ENCODE peak calls at places on chromosome 22, in nine cellular contexts. One of them, this sample, is unnamed.

GRCh38 chr22:39474351-39474991 is 17.7 kb downstream of the MGAT3 start:
- DNase-seq in H1: peak
- DNase-seq in head of caudate nucleus: no peak
- DNase-seq in cardiac fibroblast: no peak
- DNase-seq in HFF-Myc: no peak
- DNase-seq in effector memory CD4-positive, alpha-beta T cell: no peak
- DNase-seq in stimulated activated CD4-positive, alpha-beta T cell treated with anti-CD3 and anti-CD28 coated beads, Interleukin-12 subunit alpha, Interleukin-12 subunit beta, amount 100 ng/mL, for 24 hours: no peak
- DNase-seq in NCI-H1105 treated with DMSO at 0.1 percent for 48 hours: no peak
- DNase-seq in astrocyte of the cerebellum: no peak
- DNase-seq in this sample: no peak

GRCh38 chr22:46093796-46094195 is 56.5 kb upstream of the PPARA start:
- DNase-seq in stimulated activated CD4-positive, alpha-beta T cell treated with anti-CD3 and anti-CD28 coated beads, Interleukin-12 subunit alpha, Interleukin-12 subunit beta, amount 100 ng/mL, for 24 hours: no peak
- DNase-seq in H1: no peak
- DNase-seq in head of caudate nucleus: no peak
- DNase-seq in NCI-H1105 treated with DMSO at 0.1 percent for 48 hours: no peak
- DNase-seq in effector memory CD4-positive, alpha-beta T cell: no peak
- DNase-seq in cardiac fibroblast: no peak
- DNase-seq in HFF-Myc: no peak
- DNase-seq in astrocyte of the cerebellum: no peak
- DNase-seq in this sample: no peak

GRCh38 chr22:26610983-26611382 is 6.8 kb downstream of the CRYBB1 start:
- DNase-seq in head of caudate nucleus: no peak
- DNase-seq in stimulated activated CD4-positive, alpha-beta T cell treated with anti-CD3 and anti-CD28 coated beads, Interleukin-12 subunit alpha, Interleukin-12 subunit beta, amount 100 ng/mL, for 24 hours: no peak
- DNase-seq in astrocyte of the cerebellum: no peak
- DNase-seq in HFF-Myc: no peak
- DNase-seq in effector memory CD4-positive, alpha-beta T cell: no peak
- DNase-seq in H1: no peak
- DNase-seq in NCI-H1105 treated with DMSO at 0.1 percent for 48 hours: no peak
- DNase-seq in cardiac fibroblast: no peak
- DNase-seq in this sample: no peak

GRCh38 chr22:46064966-46065666 is 85.2 kb upstream of the PPARA start:
- DNase-seq in astrocyte of the cerebellum: no peak
- DNase-seq in H1: no peak
- DNase-seq in head of caudate nucleus: no peak
- DNase-seq in cardiac fibroblast: no peak
- DNase-seq in stimulated activated CD4-positive, alpha-beta T cell treated with anti-CD3 and anti-CD28 coated beads, Interleukin-12 subunit alpha, Interleukin-12 subunit beta, amount 100 ng/mL, for 24 hours: no peak
- DNase-seq in effector memory CD4-positive, alpha-beta T cell: no peak
- DNase-seq in HFF-Myc: no peak
- DNase-seq in NCI-H1105 treated with DMSO at 0.1 percent for 48 hours: peak
- DNase-seq in this sample: no peak

GRCh38 chr22:30026751-30027150 is 53.5 kb upstream of the HORMAD2 start:
- DNase-seq in head of caudate nucleus: no peak
- DNase-seq in effector memory CD4-positive, alpha-beta T cell: no peak
- DNase-seq in H1: no peak
- DNase-seq in astrocyte of the cerebellum: no peak
- DNase-seq in stimulated activated CD4-positive, alpha-beta T cell treated with anti-CD3 and anti-CD28 coated beads, Interleukin-12 subunit alpha, Interleukin-12 subunit beta, amount 100 ng/mL, for 24 hours: no peak
- DNase-seq in NCI-H1105 treated with DMSO at 0.1 percent for 48 hours: no peak
- DNase-seq in HFF-Myc: no peak
- DNase-seq in cardiac fibroblast: no peak
- DNase-seq in this sample: no peak

GRCh38 chr22:49092751-49093150 is 734.9 kb downstream of the BRD1 start:
- DNase-seq in stimulated activated CD4-positive, alpha-beta T cell treated with anti-CD3 and anti-CD28 coated beads, Interleukin-12 subunit alpha, Interleukin-12 subunit beta, amount 100 ng/mL, for 24 hours: no peak
- DNase-seq in HFF-Myc: no peak
- DNase-seq in H1: no peak
- DNase-seq in cardiac fibroblast: no peak
- DNase-seq in astrocyte of the cerebellum: no peak
- DNase-seq in head of caudate nucleus: no peak
- DNase-seq in effector memory CD4-positive, alpha-beta T cell: no peak
- DNase-seq in NCI-H1105 treated with DMSO at 0.1 percent for 48 hours: no peak
- DNase-seq in this sample: no peak

GRCh38 chr22:49991907-49992533 is 20.5 kb downstream of the IL17REL start:
- DNase-seq in cardiac fibroblast: no peak
- DNase-seq in HFF-Myc: no peak
- DNase-seq in head of caudate nucleus: no peak
- DNase-seq in stimulated activated CD4-positive, alpha-beta T cell treated with anti-CD3 and anti-CD28 coated beads, Interleukin-12 subunit alpha, Interleukin-12 subunit beta, amount 100 ng/mL, for 24 hours: no peak
- DNase-seq in effector memory CD4-positive, alpha-beta T cell: no peak
- DNase-seq in astrocyte of the cerebellum: no peak
- DNase-seq in H1: no peak
- DNase-seq in NCI-H1105 treated with DMSO at 0.1 percent for 48 hours: no peak
- DNase-seq in this sample: no peak

GRCh38 chr22:49232319-49233067 is 595.2 kb downstream of the BRD1 start:
- DNase-seq in HFF-Myc: no peak
- DNase-seq in H1: no peak
- DNase-seq in cardiac fibroblast: no peak
- DNase-seq in effector memory CD4-positive, alpha-beta T cell: no peak
- DNase-seq in stimulated activated CD4-positive, alpha-beta T cell treated with anti-CD3 and anti-CD28 coated beads, Interleukin-12 subunit alpha, Interleukin-12 subunit beta, amount 100 ng/mL, for 24 hours: no peak
- DNase-seq in astrocyte of the cerebellum: no peak
- DNase-seq in head of caudate nucleus: no peak
- DNase-seq in NCI-H1105 treated with DMSO at 0.1 percent for 48 hours: no peak
- DNase-seq in this sample: no peak

GRCh38 chr22:43497956-43498855 is 86.4 kb downstream of the MPPED1 start:
- DNase-seq in NCI-H1105 treated with DMSO at 0.1 percent for 48 hours: no peak
- DNase-seq in cardiac fibroblast: no peak
- DNase-seq in H1: no peak
- DNase-seq in head of caudate nucleus: no peak
- DNase-seq in astrocyte of the cerebellum: no peak
- DNase-seq in effector memory CD4-positive, alpha-beta T cell: no peak
- DNase-seq in HFF-Myc: no peak
- DNase-seq in stimulated activated CD4-positive, alpha-beta T cell treated with anti-CD3 and anti-CD28 coated beads, Interleukin-12 subunit alpha, Interleukin-12 subunit beta, amount 100 ng/mL, for 24 hours: no peak
- DNase-seq in this sample: no peak

GRCh38 chr22:46407748-46408147 is 72.2 kb downstream of the TRMU start:
- DNase-seq in head of caudate nucleus: no peak
- DNase-seq in H1: no peak
- DNase-seq in HFF-Myc: no peak
- DNase-seq in cardiac fibroblast: no peak
- DNase-seq in stimulated activated CD4-positive, alpha-beta T cell treated with anti-CD3 and anti-CD28 coated beads, Interleukin-12 subunit alpha, Interleukin-12 subunit beta, amount 100 ng/mL, for 24 hours: no peak
- DNase-seq in astrocyte of the cerebellum: no peak
- DNase-seq in NCI-H1105 treated with DMSO at 0.1 percent for 48 hours: no peak
- DNase-seq in effector memory CD4-positive, alpha-beta T cell: no peak
- DNase-seq in this sample: no peak

GRCh38 chr22:24744638-24745037 is 29.9 kb downstream of the PIWIL3 start:
- DNase-seq in head of caudate nucleus: no peak
- DNase-seq in effector memory CD4-positive, alpha-beta T cell: no peak
- DNase-seq in HFF-Myc: no peak
- DNase-seq in astrocyte of the cerebellum: no peak
- DNase-seq in stimulated activated CD4-positive, alpha-beta T cell treated with anti-CD3 and anti-CD28 coated beads, Interleukin-12 subunit alpha, Interleukin-12 subunit beta, amount 100 ng/mL, for 24 hours: no peak
- DNase-seq in NCI-H1105 treated with DMSO at 0.1 percent for 48 hours: no peak
- DNase-seq in cardiac fibroblast: no peak
- DNase-seq in H1: no peak
- DNase-seq in this sample: no peak

GRCh38 chr22:36355362-36355761 is 32.4 kb downstream of the MYH9 start:
- DNase-seq in effector memory CD4-positive, alpha-beta T cell: no peak
- DNase-seq in head of caudate nucleus: no peak
- DNase-seq in astrocyte of the cerebellum: no peak
- DNase-seq in cardiac fibroblast: peak
- DNase-seq in H1: no peak
- DNase-seq in HFF-Myc: no peak
- DNase-seq in stimulated activated CD4-positive, alpha-beta T cell treated with anti-CD3 and anti-CD28 coated beads, Interleukin-12 subunit alpha, Interleukin-12 subunit beta, amount 100 ng/mL, for 24 hours: no peak
- DNase-seq in NCI-H1105 treated with DMSO at 0.1 percent for 48 hours: no peak
- DNase-seq in this sample: no peak

GRCh38 chr22:36197065-36197440 is 4.6 kb downstream of the APOL4 start:
- DNase-seq in stimulated activated CD4-positive, alpha-beta T cell treated with anti-CD3 and anti-CD28 coated beads, Interleukin-12 subunit alpha, Interleukin-12 subunit beta, amount 100 ng/mL, for 24 hours: no peak
- DNase-seq in cardiac fibroblast: peak
- DNase-seq in H1: peak
- DNase-seq in effector memory CD4-positive, alpha-beta T cell: no peak
- DNase-seq in astrocyte of the cerebellum: peak
- DNase-seq in HFF-Myc: no peak
- DNase-seq in head of caudate nucleus: no peak
- DNase-seq in NCI-H1105 treated with DMSO at 0.1 percent for 48 hours: no peak
- DNase-seq in this sample: no peak

GRCh38 chr22:47001288-47001687 is 238.8 kb downstream of the TBC1D22A start:
- DNase-seq in stimulated activated CD4-positive, alpha-beta T cell treated with anti-CD3 and anti-CD28 coated beads, Interleukin-12 subunit alpha, Interleukin-12 subunit beta, amount 100 ng/mL, for 24 hours: no peak
- DNase-seq in effector memory CD4-positive, alpha-beta T cell: no peak
- DNase-seq in cardiac fibroblast: no peak
- DNase-seq in head of caudate nucleus: no peak
- DNase-seq in astrocyte of the cerebellum: no peak
- DNase-seq in HFF-Myc: no peak
- DNase-seq in NCI-H1105 treated with DMSO at 0.1 percent for 48 hours: no peak
- DNase-seq in H1: no peak
- DNase-seq in this sample: no peak

GRCh38 chr22:25085930-25086901 is 113.4 kb upstream of the CRYBB3 start:
- DNase-seq in NCI-H1105 treated with DMSO at 0.1 percent for 48 hours: no peak
- DNase-seq in H1: no peak
- DNase-seq in cardiac fibroblast: peak
- DNase-seq in stimulated activated CD4-positive, alpha-beta T cell treated with anti-CD3 and anti-CD28 coated beads, Interleukin-12 subunit alpha, Interleukin-12 subunit beta, amount 100 ng/mL, for 24 hours: no peak
- DNase-seq in HFF-Myc: no peak
- DNase-seq in astrocyte of the cerebellum: no peak
- DNase-seq in effector memory CD4-positive, alpha-beta T cell: no peak
- DNase-seq in head of caudate nucleus: no peak
- DNase-seq in this sample: peak

GRCh38 chr22:21710156-21710555 is 25.4 kb downstream of the YPEL1 start:
- DNase-seq in NCI-H1105 treated with DMSO at 0.1 percent for 48 hours: no peak
- DNase-seq in astrocyte of the cerebellum: no peak
- DNase-seq in head of caudate nucleus: no peak
- DNase-seq in stimulated activated CD4-positive, alpha-beta T cell treated with anti-CD3 and anti-CD28 coated beads, Interleukin-12 subunit alpha, Interleukin-12 subunit beta, amount 100 ng/mL, for 24 hours: no peak
- DNase-seq in effector memory CD4-positive, alpha-beta T cell: no peak
- DNase-seq in HFF-Myc: no peak
- DNase-seq in H1: no peak
- DNase-seq in cardiac fibroblast: no peak
- DNase-seq in this sample: no peak

GRCh38 chr22:48352086-48352911 is 1475.4 kb downstream of the BRD1 start:
- DNase-seq in HFF-Myc: no peak
- DNase-seq in NCI-H1105 treated with DMSO at 0.1 percent for 48 hours: no peak
- DNase-seq in head of caudate nucleus: no peak
- DNase-seq in cardiac fibroblast: no peak
- DNase-seq in astrocyte of the cerebellum: no peak
- DNase-seq in H1: no peak
- DNase-seq in effector memory CD4-positive, alpha-beta T cell: no peak
- DNase-seq in stimulated activated CD4-positive, alpha-beta T cell treated with anti-CD3 and anti-CD28 coated beads, Interleukin-12 subunit alpha, Interleukin-12 subunit beta, amount 100 ng/mL, for 24 hours: no peak
- DNase-seq in this sample: no peak

GRCh38 chr22:22800716-22801115 is 86.9 kb upstream of the IGLL5 start:
- DNase-seq in effector memory CD4-positive, alpha-beta T cell: no peak
- DNase-seq in stimulated activated CD4-positive, alpha-beta T cell treated with anti-CD3 and anti-CD28 coated beads, Interleukin-12 subunit alpha, Interleukin-12 subunit beta, amount 100 ng/mL, for 24 hours: no peak
- DNase-seq in H1: no peak
- DNase-seq in cardiac fibroblast: no peak
- DNase-seq in head of caudate nucleus: no peak
- DNase-seq in NCI-H1105 treated with DMSO at 0.1 percent for 48 hours: no peak
- DNase-seq in astrocyte of the cerebellum: no peak
- DNase-seq in HFF-Myc: no peak
- DNase-seq in this sample: no peak

GRCh38 chr22:50270302-50271010 is at the start of gene MAPK11:
- DNase-seq in cardiac fibroblast: peak
- DNase-seq in NCI-H1105 treated with DMSO at 0.1 percent for 48 hours: no peak
- DNase-seq in effector memory CD4-positive, alpha-beta T cell: peak
- DNase-seq in head of caudate nucleus: peak
- DNase-seq in astrocyte of the cerebellum: no peak
- DNase-seq in H1: no peak
- DNase-seq in stimulated activated CD4-positive, alpha-beta T cell treated with anti-CD3 and anti-CD28 coated beads, Interleukin-12 subunit alpha, Interleukin-12 subunit beta, amount 100 ng/mL, for 24 hours: peak
- DNase-seq in HFF-Myc: no peak
- DNase-seq in this sample: no peak

GRCh38 chr22:30208631-30209603 is 37.6 kb downstream of the LIF start:
- DNase-seq in astrocyte of the cerebellum: no peak
- DNase-seq in effector memory CD4-positive, alpha-beta T cell: no peak
- DNase-seq in stimulated activated CD4-positive, alpha-beta T cell treated with anti-CD3 and anti-CD28 coated beads, Interleukin-12 subunit alpha, Interleukin-12 subunit beta, amount 100 ng/mL, for 24 hours: no peak
- DNase-seq in HFF-Myc: peak
- DNase-seq in NCI-H1105 treated with DMSO at 0.1 percent for 48 hours: no peak
- DNase-seq in cardiac fibroblast: peak
- DNase-seq in head of caudate nucleus: no peak
- DNase-seq in H1: no peak
- DNase-seq in this sample: no peak

GRCh38 chr22:24178502-24179440 is 2.5 kb upstream of the SUSD2 start:
- DNase-seq in NCI-H1105 treated with DMSO at 0.1 percent for 48 hours: no peak
- DNase-seq in astrocyte of the cerebellum: no peak
- DNase-seq in stimulated activated CD4-positive, alpha-beta T cell treated with anti-CD3 and anti-CD28 coated beads, Interleukin-12 subunit alpha, Interleukin-12 subunit beta, amount 100 ng/mL, for 24 hours: no peak
- DNase-seq in H1: no peak
- DNase-seq in effector memory CD4-positive, alpha-beta T cell: no peak
- DNase-seq in HFF-Myc: no peak
- DNase-seq in cardiac fibroblast: peak
- DNase-seq in head of caudate nucleus: peak
- DNase-seq in this sample: no peak

GRCh38 chr22:29689872-29690213 is 30.0 kb upstream of the CABP7 start:
- DNase-seq in astrocyte of the cerebellum: peak
- DNase-seq in H1: peak
- DNase-seq in effector memory CD4-positive, alpha-beta T cell: no peak
- DNase-seq in cardiac fibroblast: peak
- DNase-seq in stimulated activated CD4-positive, alpha-beta T cell treated with anti-CD3 and anti-CD28 coated beads, Interleukin-12 subunit alpha, Interleukin-12 subunit beta, amount 100 ng/mL, for 24 hours: peak
- DNase-seq in HFF-Myc: no peak
- DNase-seq in NCI-H1105 treated with DMSO at 0.1 percent for 48 hours: peak
- DNase-seq in head of caudate nucleus: peak
- DNase-seq in this sample: no peak

GRCh38 chr22:50304528-50305392 is 2.7 kb downstream of the PLXNB2 start:
- DNase-seq in cardiac fibroblast: peak
- DNase-seq in head of caudate nucleus: peak
- DNase-seq in astrocyte of the cerebellum: no peak
- DNase-seq in stimulated activated CD4-positive, alpha-beta T cell treated with anti-CD3 and anti-CD28 coated beads, Interleukin-12 subunit alpha, Interleukin-12 subunit beta, amount 100 ng/mL, for 24 hours: no peak
- DNase-seq in NCI-H1105 treated with DMSO at 0.1 percent for 48 hours: no peak
- DNase-seq in H1: no peak
- DNase-seq in HFF-Myc: no peak
- DNase-seq in effector memory CD4-positive, alpha-beta T cell: no peak
- DNase-seq in this sample: no peak

GRCh38 chr22:17563936-17564391 is 666 bp downstream of the SLC25A18 start:
- DNase-seq in astrocyte of the cerebellum: no peak
- DNase-seq in H1: no peak
- DNase-seq in cardiac fibroblast: peak
- DNase-seq in head of caudate nucleus: peak
- DNase-seq in NCI-H1105 treated with DMSO at 0.1 percent for 48 hours: no peak
- DNase-seq in HFF-Myc: no peak
- DNase-seq in effector memory CD4-positive, alpha-beta T cell: no peak
- DNase-seq in stimulated activated CD4-positive, alpha-beta T cell treated with anti-CD3 and anti-CD28 coated beads, Interleukin-12 subunit alpha, Interleukin-12 subunit beta, amount 100 ng/mL, for 24 hours: no peak
- DNase-seq in this sample: no peak

GRCh38 chr22:30305519-30305905 is 16.2 kb upstream of the CASTOR1 start:
- DNase-seq in stimulated activated CD4-positive, alpha-beta T cell treated with anti-CD3 and anti-CD28 coated beads, Interleukin-12 subunit alpha, Interleukin-12 subunit beta, amount 100 ng/mL, for 24 hours: peak
- DNase-seq in H1: no peak
- DNase-seq in head of caudate nucleus: no peak
- DNase-seq in HFF-Myc: no peak
- DNase-seq in effector memory CD4-positive, alpha-beta T cell: no peak
- DNase-seq in astrocyte of the cerebellum: no peak
- DNase-seq in cardiac fibroblast: peak
- DNase-seq in NCI-H1105 treated with DMSO at 0.1 percent for 48 hours: no peak
- DNase-seq in this sample: no peak

This sample was measured in glomerular endothelial cell.